ENCODE peak calls at places on chromosome 2, in six cellular contexts. One of them, this sample, is unnamed. For H3K4me1 and H3K36me3, the result is how much of the 10 kb centered on the place peaks cover.

GRCh38 chr2:136764397-136765255 is 719 bp upstream of the THSD7B start:
- DNase-seq in BE2C: no peak
- DNase-seq in K562: no peak
- DNase-seq in CD8-positive, alpha-beta memory T cell: no peak
- DNase-seq in NT2/D1: no peak
- DNase-seq in adipocyte: no peak
- DNase-seq in this sample: no peak

GRCh38 chr2:134791606-134792005 is 46.8 kb upstream of the ACMSD start:
- DNase-seq in BE2C: no peak
- DNase-seq in K562: no peak
- DNase-seq in CD8-positive, alpha-beta memory T cell: no peak
- DNase-seq in NT2/D1: no peak
- DNase-seq in adipocyte: no peak
- DNase-seq in this sample: no peak

GRCh38 chr2:145123606-145124005 is 603.7 kb upstream of the ZEB2 start:
- DNase-seq in BE2C: peak
- DNase-seq in K562: no peak
- DNase-seq in CD8-positive, alpha-beta memory T cell: no peak
- DNase-seq in NT2/D1: no peak
- DNase-seq in adipocyte: peak
- DNase-seq in this sample: no peak

GRCh38 chr2:187575081-187576067 is 21.1 kb upstream of the TFPI start:
- DNase-seq in BE2C: no peak
- DNase-seq in K562: no peak
- DNase-seq in CD8-positive, alpha-beta memory T cell: no peak
- DNase-seq in NT2/D1: no peak
- DNase-seq in adipocyte: peak
- DNase-seq in this sample: no peak

GRCh38 chr2:240429341-240429871 is 6.1 kb upstream of the GPC1 start:
- DNase-seq in BE2C: no peak
- DNase-seq in K562: no peak
- DNase-seq in CD8-positive, alpha-beta memory T cell: no peak
- DNase-seq in NT2/D1: no peak
- DNase-seq in adipocyte: no peak
- DNase-seq in this sample: no peak

GRCh38 chr2:54858021-54858681 is 134.7 kb downstream of the EML6 start:
- DNase-seq in BE2C: no peak
- DNase-seq in K562: no peak
- DNase-seq in CD8-positive, alpha-beta memory T cell: no peak
- DNase-seq in NT2/D1: no peak
- DNase-seq in adipocyte: peak
- DNase-seq in this sample: no peak

GRCh38 chr2:177433402-177433801 is 40.8 kb downstream of the AGPS start:
- DNase-seq in BE2C: no peak
- DNase-seq in K562: no peak
- DNase-seq in CD8-positive, alpha-beta memory T cell: no peak
- DNase-seq in NT2/D1: no peak
- DNase-seq in adipocyte: no peak
- DNase-seq in this sample: no peak

GRCh38 chr2:119523383-119523958 is 812 bp downstream of the SCTR start:
- DNase-seq in BE2C: no peak
- DNase-seq in K562: no peak
- DNase-seq in CD8-positive, alpha-beta memory T cell: no peak
- DNase-seq in NT2/D1: no peak
- DNase-seq in adipocyte: no peak
- DNase-seq in this sample: no peak

GRCh38 chr2:105834931-105835330 is 90.2 kb downstream of the NCK2 start:
- DNase-seq in BE2C: no peak
- DNase-seq in K562: no peak
- DNase-seq in CD8-positive, alpha-beta memory T cell: peak
- DNase-seq in NT2/D1: no peak
- DNase-seq in adipocyte: no peak
- DNase-seq in this sample: no peak

GRCh38 chr2:54680397-54681032 is 42.9 kb upstream of the EML6 start:
- DNase-seq in BE2C: peak
- DNase-seq in K562: no peak
- DNase-seq in CD8-positive, alpha-beta memory T cell: no peak
- DNase-seq in NT2/D1: no peak
- DNase-seq in adipocyte: no peak
- DNase-seq in this sample: no peak

GRCh38 chr2:105262662-105263091 is 21.1 kb downstream of the GPR45 start:
- DNase-seq in BE2C: no peak
- DNase-seq in K562: peak
- DNase-seq in CD8-positive, alpha-beta memory T cell: no peak
- DNase-seq in NT2/D1: no peak
- DNase-seq in adipocyte: no peak
- DNase-seq in this sample: no peak

GRCh38 chr2:115299207-115299606 is 856.8 kb downstream of the DPP10 start:
- DNase-seq in BE2C: no peak
- DNase-seq in K562: no peak
- DNase-seq in CD8-positive, alpha-beta memory T cell: no peak
- DNase-seq in NT2/D1: no peak
- DNase-seq in adipocyte: no peak
- DNase-seq in this sample: no peak

GRCh38 chr2:128319457-128319772 is 747 bp upstream of the HS6ST1 start:
- DNase-seq in BE2C: no peak
- DNase-seq in K562: no peak
- DNase-seq in CD8-positive, alpha-beta memory T cell: no peak
- DNase-seq in NT2/D1: no peak
- DNase-seq in adipocyte: no peak
- DNase-seq in this sample: no peak

GRCh38 chr2:110206056-110206455 is 1.2 kb upstream of the NPHP1 start:
- DNase-seq in BE2C: no peak
- DNase-seq in K562: peak
- DNase-seq in CD8-positive, alpha-beta memory T cell: no peak
- DNase-seq in NT2/D1: no peak
- DNase-seq in adipocyte: no peak
- DNase-seq in this sample: no peak

GRCh38 chr2:200762127-200762526 is 49.6 kb upstream of the BZW1 start:
- DNase-seq in BE2C: no peak
- DNase-seq in K562: no peak
- DNase-seq in CD8-positive, alpha-beta memory T cell: no peak
- DNase-seq in NT2/D1: no peak
- DNase-seq in adipocyte: no peak
- DNase-seq in this sample: no peak

GRCh38 chr2:216114476-216115223 is 5.5 kb downstream of the XRCC5 start:
- DNase-seq in BE2C: peak
- DNase-seq in K562: peak
- DNase-seq in CD8-positive, alpha-beta memory T cell: peak
- DNase-seq in NT2/D1: peak
- DNase-seq in adipocyte: peak
- DNase-seq in this sample: peak

GRCh38 chr2:216111122-216111521 is 2.0 kb downstream of the XRCC5 start:
- DNase-seq in BE2C: no peak
- DNase-seq in K562: no peak
- DNase-seq in CD8-positive, alpha-beta memory T cell: no peak
- DNase-seq in NT2/D1: no peak
- DNase-seq in adipocyte: no peak
- DNase-seq in this sample: no peak

GRCh38 chr2:216115224-216115582 is 6.1 kb downstream of the XRCC5 start:
- DNase-seq in BE2C: peak
- DNase-seq in K562: no peak
- DNase-seq in CD8-positive, alpha-beta memory T cell: no peak
- DNase-seq in NT2/D1: no peak
- DNase-seq in adipocyte: no peak
- DNase-seq in this sample: no peak

GRCh38 chr2:216112926-216113325 is 3.8 kb downstream of the XRCC5 start:
- DNase-seq in BE2C: no peak
- DNase-seq in K562: no peak
- DNase-seq in CD8-positive, alpha-beta memory T cell: no peak
- DNase-seq in NT2/D1: no peak
- DNase-seq in adipocyte: no peak
- DNase-seq in this sample: no peak

GRCh38 chr2:216113572-216113971 is 4.4 kb downstream of the XRCC5 start:
- DNase-seq in BE2C: no peak
- DNase-seq in K562: no peak
- DNase-seq in CD8-positive, alpha-beta memory T cell: no peak
- DNase-seq in NT2/D1: no peak
- DNase-seq in adipocyte: no peak
- DNase-seq in this sample: no peak
- H3K4me1 ChIP-seq in BE2C: under half
- H3K4me1 ChIP-seq in K562: under half
- H3K4me1 ChIP-seq in CD8-positive, alpha-beta memory T cell: half or more
- H3K4me1 ChIP-seq in NT2/D1: under half
- H3K4me1 ChIP-seq in adipocyte: half or more
- H3K4me1 ChIP-seq in this sample: under half

DNA sequence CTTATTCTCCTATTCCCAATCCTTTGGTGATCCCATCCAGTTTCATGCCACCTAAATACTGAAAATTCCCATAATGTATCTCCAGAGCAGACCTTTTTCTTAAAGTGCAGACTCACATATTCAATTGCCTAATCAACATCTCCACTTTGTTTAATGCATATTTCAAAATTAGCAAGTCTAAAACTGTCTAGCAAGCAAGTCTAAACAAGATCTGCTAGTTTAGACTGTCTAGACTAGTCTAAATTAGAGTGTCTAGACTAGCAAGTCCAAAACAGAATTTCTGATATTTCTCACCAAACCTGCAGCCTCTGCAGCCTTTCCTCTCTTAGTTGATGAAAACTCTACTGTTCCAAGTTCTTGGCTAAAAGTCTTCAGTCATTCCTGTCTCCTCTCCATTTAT is 44.6 kb downstream of the THUMPD2 start:
- DNase-seq in BE2C: no peak
- DNase-seq in K562: no peak
- DNase-seq in CD8-positive, alpha-beta memory T cell: no peak
- DNase-seq in NT2/D1: no peak
- DNase-seq in adipocyte: no peak
- DNase-seq in this sample: no peak
- H3K36me3 ChIP-seq in BE2C: under half
- H3K36me3 ChIP-seq in K562: half or more
- H3K36me3 ChIP-seq in CD8-positive, alpha-beta memory T cell: under half
- H3K36me3 ChIP-seq in NT2/D1: under half
- H3K36me3 ChIP-seq in adipocyte: under half
- H3K36me3 ChIP-seq in this sample: under half

DNA sequence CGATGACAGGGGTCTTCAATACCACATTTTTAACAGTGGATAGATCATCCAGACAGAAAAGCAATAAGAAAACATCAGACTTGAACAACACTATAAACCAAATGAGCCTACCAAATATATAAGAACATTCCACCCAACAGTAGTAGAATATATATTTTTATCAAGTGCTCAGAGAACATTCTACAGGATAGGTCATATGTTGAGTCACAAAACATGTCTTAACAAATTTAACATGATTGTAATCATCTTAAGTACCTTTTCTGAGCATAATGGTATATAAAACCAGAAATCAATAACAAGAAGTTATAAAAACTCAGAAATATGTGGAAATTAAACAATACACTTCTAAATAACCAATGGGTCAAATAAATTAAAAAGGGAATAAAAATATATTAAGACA is 194.0 kb upstream of the CYP26B1 start:
- DNase-seq in BE2C: no peak
- DNase-seq in K562: no peak
- DNase-seq in CD8-positive, alpha-beta memory T cell: no peak
- DNase-seq in NT2/D1: no peak
- DNase-seq in adipocyte: no peak
- DNase-seq in this sample: no peak
- H3K4me1 ChIP-seq in BE2C: under half
- H3K4me1 ChIP-seq in K562: under half
- H3K4me1 ChIP-seq in CD8-positive, alpha-beta memory T cell: under half
- H3K4me1 ChIP-seq in NT2/D1: under half
- H3K4me1 ChIP-seq in adipocyte: under half
- H3K4me1 ChIP-seq in this sample: under half

GRCh38 chr2:118006861-118007260 is 7.0 kb downstream of the CCDC93 start:
- DNase-seq in BE2C: no peak
- DNase-seq in K562: no peak
- DNase-seq in CD8-positive, alpha-beta memory T cell: no peak
- DNase-seq in NT2/D1: no peak
- DNase-seq in adipocyte: no peak
- DNase-seq in this sample: no peak
- H3K36me3 ChIP-seq in BE2C: under half
- H3K36me3 ChIP-seq in K562: half or more
- H3K36me3 ChIP-seq in CD8-positive, alpha-beta memory T cell: under half
- H3K36me3 ChIP-seq in NT2/D1: half or more
- H3K36me3 ChIP-seq in adipocyte: half or more
- H3K36me3 ChIP-seq in this sample: half or more

GRCh38 chr2:69646714-69647113 is 3.2 kb upstream of the AAK1 start:
- DNase-seq in BE2C: no peak
- DNase-seq in K562: no peak
- DNase-seq in CD8-positive, alpha-beta memory T cell: no peak
- DNase-seq in NT2/D1: no peak
- DNase-seq in adipocyte: no peak
- DNase-seq in this sample: no peak
- H3K4me1 ChIP-seq in BE2C: under half
- H3K4me1 ChIP-seq in K562: under half
- H3K4me1 ChIP-seq in CD8-positive, alpha-beta memory T cell: half or more
- H3K4me1 ChIP-seq in NT2/D1: under half
- H3K4me1 ChIP-seq in adipocyte: under half
- H3K4me1 ChIP-seq in this sample: under half

This sample was measured in HAP-1.